ENCODE peak calls at places on chromosomes 16 and 17, in six cellular contexts. One of them, this sample, is unnamed.

GRCh38 chr17:45231481-45232116 is 9.9 kb downstream of the FMNL1 start:
- DNase-seq in mesothelial cell of epicardium: no peak
- DNase-seq in nephron progenitor cell: peak
- DNase-seq in thoracic aorta: no peak
- DNase-seq in activated CD8-positive, alpha-beta T cell treated with anti-CD3 and anti-CD28 coated beads for 36 hours: peak
- DNase-seq in HFF-Myc: no peak
- DNase-seq in this sample: no peak

GRCh38 chr16:83145297-83145696 is 518.5 kb downstream of the CDH13 start:
- DNase-seq in mesothelial cell of epicardium: no peak
- DNase-seq in nephron progenitor cell: no peak
- DNase-seq in thoracic aorta: no peak
- DNase-seq in activated CD8-positive, alpha-beta T cell treated with anti-CD3 and anti-CD28 coated beads for 36 hours: no peak
- DNase-seq in HFF-Myc: no peak
- DNase-seq in this sample: no peak

GRCh38 chr16:49539758-49540157 is 166.2 kb downstream of the C16orf78 start:
- DNase-seq in mesothelial cell of epicardium: no peak
- DNase-seq in nephron progenitor cell: no peak
- DNase-seq in thoracic aorta: no peak
- DNase-seq in activated CD8-positive, alpha-beta T cell treated with anti-CD3 and anti-CD28 coated beads for 36 hours: no peak
- DNase-seq in HFF-Myc: no peak
- DNase-seq in this sample: no peak

GRCh38 chr17:80779961-80780380 is 211.7 kb upstream of the CHMP6 start:
- DNase-seq in mesothelial cell of epicardium: no peak
- DNase-seq in nephron progenitor cell: no peak
- DNase-seq in thoracic aorta: no peak
- DNase-seq in activated CD8-positive, alpha-beta T cell treated with anti-CD3 and anti-CD28 coated beads for 36 hours: no peak
- DNase-seq in HFF-Myc: no peak
- DNase-seq in this sample: no peak

GRCh38 chr16:9647981-9648701 is 534.1 kb downstream of the GRIN2A start:
- DNase-seq in mesothelial cell of epicardium: no peak
- DNase-seq in nephron progenitor cell: no peak
- DNase-seq in thoracic aorta: no peak
- DNase-seq in activated CD8-positive, alpha-beta T cell treated with anti-CD3 and anti-CD28 coated beads for 36 hours: no peak
- DNase-seq in HFF-Myc: no peak
- DNase-seq in this sample: peak

GRCh38 chr17:39150795-39151679 is at the start of gene PLXDC1:
- DNase-seq in mesothelial cell of epicardium: no peak
- DNase-seq in nephron progenitor cell: peak
- DNase-seq in thoracic aorta: no peak
- DNase-seq in activated CD8-positive, alpha-beta T cell treated with anti-CD3 and anti-CD28 coated beads for 36 hours: no peak
- DNase-seq in HFF-Myc: no peak
- DNase-seq in this sample: no peak

GRCh38 chr16:67544329-67544841 is 15.8 kb downstream of the RIPOR1 start:
- DNase-seq in mesothelial cell of epicardium: no peak
- DNase-seq in nephron progenitor cell: no peak
- DNase-seq in thoracic aorta: no peak
- DNase-seq in activated CD8-positive, alpha-beta T cell treated with anti-CD3 and anti-CD28 coated beads for 36 hours: no peak
- DNase-seq in HFF-Myc: no peak
- DNase-seq in this sample: no peak

GRCh38 chr16:81444448-81445121 is at the start of gene CMIP:
- DNase-seq in mesothelial cell of epicardium: peak
- DNase-seq in nephron progenitor cell: peak
- DNase-seq in thoracic aorta: no peak
- DNase-seq in activated CD8-positive, alpha-beta T cell treated with anti-CD3 and anti-CD28 coated beads for 36 hours: peak
- DNase-seq in HFF-Myc: no peak
- DNase-seq in this sample: peak

GRCh38 chr17:57531648-57532486 is 213.2 kb downstream of the CCDC182 start:
- DNase-seq in mesothelial cell of epicardium: no peak
- DNase-seq in nephron progenitor cell: no peak
- DNase-seq in thoracic aorta: no peak
- DNase-seq in activated CD8-positive, alpha-beta T cell treated with anti-CD3 and anti-CD28 coated beads for 36 hours: peak
- DNase-seq in HFF-Myc: no peak
- DNase-seq in this sample: no peak

GRCh38 chr17:33436321-33436720 is 143.2 kb upstream of the ASIC2 start:
- DNase-seq in mesothelial cell of epicardium: no peak
- DNase-seq in nephron progenitor cell: no peak
- DNase-seq in thoracic aorta: no peak
- DNase-seq in activated CD8-positive, alpha-beta T cell treated with anti-CD3 and anti-CD28 coated beads for 36 hours: no peak
- DNase-seq in HFF-Myc: no peak
- DNase-seq in this sample: no peak

GRCh38 chr17:6435968-6436367 is 1.0 kb upstream of the AIPL1 start:
- DNase-seq in mesothelial cell of epicardium: no peak
- DNase-seq in nephron progenitor cell: peak
- DNase-seq in thoracic aorta: no peak
- DNase-seq in activated CD8-positive, alpha-beta T cell treated with anti-CD3 and anti-CD28 coated beads for 36 hours: peak
- DNase-seq in HFF-Myc: no peak
- DNase-seq in this sample: peak

GRCh38 chr16:72427001-72427785 is 255.2 kb upstream of the PMFBP1 start:
- DNase-seq in mesothelial cell of epicardium: no peak
- DNase-seq in nephron progenitor cell: no peak
- DNase-seq in thoracic aorta: no peak
- DNase-seq in activated CD8-positive, alpha-beta T cell treated with anti-CD3 and anti-CD28 coated beads for 36 hours: no peak
- DNase-seq in HFF-Myc: no peak
- DNase-seq in this sample: no peak

GRCh38 chr16:27924411-27925118 is 138.9 kb downstream of the GSG1L start:
- DNase-seq in mesothelial cell of epicardium: no peak
- DNase-seq in nephron progenitor cell: no peak
- DNase-seq in thoracic aorta: no peak
- DNase-seq in activated CD8-positive, alpha-beta T cell treated with anti-CD3 and anti-CD28 coated beads for 36 hours: no peak
- DNase-seq in HFF-Myc: no peak
- DNase-seq in this sample: no peak

GRCh38 chr17:13429201-13429600 is 172.5 kb downstream of the HS3ST3A1 start:
- DNase-seq in mesothelial cell of epicardium: no peak
- DNase-seq in nephron progenitor cell: peak
- DNase-seq in thoracic aorta: no peak
- DNase-seq in activated CD8-positive, alpha-beta T cell treated with anti-CD3 and anti-CD28 coated beads for 36 hours: no peak
- DNase-seq in HFF-Myc: peak
- DNase-seq in this sample: no peak

GRCh38 chr17:81436294-81436849 is 41.1 kb downstream of the BAHCC1 start:
- DNase-seq in mesothelial cell of epicardium: no peak
- DNase-seq in nephron progenitor cell: peak
- DNase-seq in thoracic aorta: no peak
- DNase-seq in activated CD8-positive, alpha-beta T cell treated with anti-CD3 and anti-CD28 coated beads for 36 hours: no peak
- DNase-seq in HFF-Myc: no peak
- DNase-seq in this sample: no peak

GRCh38 chr17:80296221-80296620 is 35.6 kb downstream of the RNF213 start:
- DNase-seq in mesothelial cell of epicardium: no peak
- DNase-seq in nephron progenitor cell: no peak
- DNase-seq in thoracic aorta: no peak
- DNase-seq in activated CD8-positive, alpha-beta T cell treated with anti-CD3 and anti-CD28 coated beads for 36 hours: no peak
- DNase-seq in HFF-Myc: no peak
- DNase-seq in this sample: no peak

GRCh38 chr17:34241062-34241461 is 14.0 kb upstream of the CCL2 start:
- DNase-seq in mesothelial cell of epicardium: no peak
- DNase-seq in nephron progenitor cell: no peak
- DNase-seq in thoracic aorta: no peak
- DNase-seq in activated CD8-positive, alpha-beta T cell treated with anti-CD3 and anti-CD28 coated beads for 36 hours: no peak
- DNase-seq in HFF-Myc: no peak
- DNase-seq in this sample: no peak

GRCh38 chr17:58643147-58643546 is 48.7 kb downstream of the TEX14 start:
- DNase-seq in mesothelial cell of epicardium: no peak
- DNase-seq in nephron progenitor cell: no peak
- DNase-seq in thoracic aorta: no peak
- DNase-seq in activated CD8-positive, alpha-beta T cell treated with anti-CD3 and anti-CD28 coated beads for 36 hours: no peak
- DNase-seq in HFF-Myc: no peak
- DNase-seq in this sample: no peak

GRCh38 chr17:49830605-49831004 is 17.3 kb downstream of the TAC4 start:
- DNase-seq in mesothelial cell of epicardium: no peak
- DNase-seq in nephron progenitor cell: no peak
- DNase-seq in thoracic aorta: no peak
- DNase-seq in activated CD8-positive, alpha-beta T cell treated with anti-CD3 and anti-CD28 coated beads for 36 hours: no peak
- DNase-seq in HFF-Myc: no peak
- DNase-seq in this sample: no peak

GRCh38 chr16:16141784-16142396 is 81.4 kb downstream of the ABCC6 start:
- DNase-seq in mesothelial cell of epicardium: no peak
- DNase-seq in nephron progenitor cell: no peak
- DNase-seq in thoracic aorta: no peak
- DNase-seq in activated CD8-positive, alpha-beta T cell treated with anti-CD3 and anti-CD28 coated beads for 36 hours: no peak
- DNase-seq in HFF-Myc: no peak
- DNase-seq in this sample: no peak

GRCh38 chr17:14552311-14552710 is 251.4 kb downstream of the HS3ST3B1 start:
- DNase-seq in mesothelial cell of epicardium: no peak
- DNase-seq in nephron progenitor cell: no peak
- DNase-seq in thoracic aorta: no peak
- DNase-seq in activated CD8-positive, alpha-beta T cell treated with anti-CD3 and anti-CD28 coated beads for 36 hours: no peak
- DNase-seq in HFF-Myc: no peak
- DNase-seq in this sample: no peak

GRCh38 chr16:88649924-88650748 is 717 bp downstream of the CYBA start:
- DNase-seq in mesothelial cell of epicardium: no peak
- DNase-seq in nephron progenitor cell: peak
- DNase-seq in thoracic aorta: no peak
- DNase-seq in activated CD8-positive, alpha-beta T cell treated with anti-CD3 and anti-CD28 coated beads for 36 hours: peak
- DNase-seq in HFF-Myc: no peak
- DNase-seq in this sample: no peak

GRCh38 chr16:57863434-57864160 is 61.3 kb upstream of the KIFC3 start:
- DNase-seq in mesothelial cell of epicardium: no peak
- DNase-seq in nephron progenitor cell: peak
- DNase-seq in thoracic aorta: peak
- DNase-seq in activated CD8-positive, alpha-beta T cell treated with anti-CD3 and anti-CD28 coated beads for 36 hours: no peak
- DNase-seq in HFF-Myc: peak
- DNase-seq in this sample: peak

GRCh38 chr17:80848449-80849102 is 143.1 kb upstream of the CHMP6 start:
- DNase-seq in mesothelial cell of epicardium: no peak
- DNase-seq in nephron progenitor cell: no peak
- DNase-seq in thoracic aorta: no peak
- DNase-seq in activated CD8-positive, alpha-beta T cell treated with anti-CD3 and anti-CD28 coated beads for 36 hours: no peak
- DNase-seq in HFF-Myc: no peak
- DNase-seq in this sample: no peak

GRCh38 chr17:38735161-38735997 is 5.2 kb downstream of the CISD3 start:
- DNase-seq in mesothelial cell of epicardium: peak
- DNase-seq in nephron progenitor cell: peak
- DNase-seq in thoracic aorta: no peak
- DNase-seq in activated CD8-positive, alpha-beta T cell treated with anti-CD3 and anti-CD28 coated beads for 36 hours: peak
- DNase-seq in HFF-Myc: no peak
- DNase-seq in this sample: peak

GRCh38 chr16:2468142-2468724 is 2.9 kb upstream of the NTN3 start:
- DNase-seq in mesothelial cell of epicardium: no peak
- DNase-seq in nephron progenitor cell: peak
- DNase-seq in thoracic aorta: no peak
- DNase-seq in activated CD8-positive, alpha-beta T cell treated with anti-CD3 and anti-CD28 coated beads for 36 hours: peak
- DNase-seq in HFF-Myc: no peak
- DNase-seq in this sample: no peak

GRCh38 chr17:17401271-17401781 is 75.5 kb upstream of the MED9 start:
- DNase-seq in mesothelial cell of epicardium: no peak
- DNase-seq in nephron progenitor cell: no peak
- DNase-seq in thoracic aorta: no peak
- DNase-seq in activated CD8-positive, alpha-beta T cell treated with anti-CD3 and anti-CD28 coated beads for 36 hours: peak
- DNase-seq in HFF-Myc: no peak
- DNase-seq in this sample: no peak
- TF ChIP-seq CTCF in mesothelial cell of epicardium: no peak
- TF ChIP-seq CTCF in nephron progenitor cell: no peak
- TF ChIP-seq CTCF in thoracic aorta: no peak
- TF ChIP-seq CTCF in activated CD8-positive, alpha-beta T cell treated with anti-CD3 and anti-CD28 coated beads for 36 hours: peak
- TF ChIP-seq CTCF in HFF-Myc: peak
- TF ChIP-seq CTCF in this sample: peak

GRCh38 chr16:65574311-65574966 is 452.6 kb upstream of the CDH11 start:
- DNase-seq in mesothelial cell of epicardium: no peak
- DNase-seq in nephron progenitor cell: no peak
- DNase-seq in thoracic aorta: no peak
- DNase-seq in activated CD8-positive, alpha-beta T cell treated with anti-CD3 and anti-CD28 coated beads for 36 hours: no peak
- DNase-seq in HFF-Myc: no peak
- DNase-seq in this sample: peak

GRCh38 chr16:65570261-65570660 is 448.4 kb upstream of the CDH11 start:
- DNase-seq in mesothelial cell of epicardium: no peak
- DNase-seq in nephron progenitor cell: no peak
- DNase-seq in thoracic aorta: no peak
- DNase-seq in activated CD8-positive, alpha-beta T cell treated with anti-CD3 and anti-CD28 coated beads for 36 hours: no peak
- DNase-seq in HFF-Myc: no peak
- DNase-seq in this sample: no peak

GRCh38 chr16:65576139-65576538 is 454.3 kb upstream of the CDH11 start:
- DNase-seq in mesothelial cell of epicardium: no peak
- DNase-seq in nephron progenitor cell: no peak
- DNase-seq in thoracic aorta: no peak
- DNase-seq in activated CD8-positive, alpha-beta T cell treated with anti-CD3 and anti-CD28 coated beads for 36 hours: no peak
- DNase-seq in HFF-Myc: no peak
- DNase-seq in this sample: no peak

GRCh38 chr16:65576631-65577030 is 454.8 kb upstream of the CDH11 start:
- DNase-seq in mesothelial cell of epicardium: no peak
- DNase-seq in nephron progenitor cell: no peak
- DNase-seq in thoracic aorta: no peak
- DNase-seq in activated CD8-positive, alpha-beta T cell treated with anti-CD3 and anti-CD28 coated beads for 36 hours: no peak
- DNase-seq in HFF-Myc: no peak
- DNase-seq in this sample: no peak

GRCh38 chr16:65572156-65572555 is 450.3 kb upstream of the CDH11 start:
- DNase-seq in mesothelial cell of epicardium: no peak
- DNase-seq in nephron progenitor cell: no peak
- DNase-seq in thoracic aorta: no peak
- DNase-seq in activated CD8-positive, alpha-beta T cell treated with anti-CD3 and anti-CD28 coated beads for 36 hours: no peak
- DNase-seq in HFF-Myc: peak
- DNase-seq in this sample: no peak
- TF ChIP-seq CTCF in mesothelial cell of epicardium: no peak
- TF ChIP-seq CTCF in nephron progenitor cell: no peak
- TF ChIP-seq CTCF in thoracic aorta: no peak
- TF ChIP-seq CTCF in activated CD8-positive, alpha-beta T cell treated with anti-CD3 and anti-CD28 coated beads for 36 hours: no peak
- TF ChIP-seq CTCF in HFF-Myc: no peak
- TF ChIP-seq CTCF in this sample: no peak

GRCh38 chr17:60248618-60249516 is 99.1 kb downstream of the CA4 start:
- DNase-seq in mesothelial cell of epicardium: no peak
- DNase-seq in nephron progenitor cell: no peak
- DNase-seq in thoracic aorta: no peak
- DNase-seq in activated CD8-positive, alpha-beta T cell treated with anti-CD3 and anti-CD28 coated beads for 36 hours: no peak
- DNase-seq in HFF-Myc: no peak
- DNase-seq in this sample: no peak
- TF ChIP-seq CTCF in mesothelial cell of epicardium: no peak
- TF ChIP-seq CTCF in nephron progenitor cell: no peak
- TF ChIP-seq CTCF in thoracic aorta: no peak
- TF ChIP-seq CTCF in activated CD8-positive, alpha-beta T cell treated with anti-CD3 and anti-CD28 coated beads for 36 hours: no peak
- TF ChIP-seq CTCF in HFF-Myc: no peak
- TF ChIP-seq CTCF in this sample: no peak

GRCh38 chr17:40615295-40615988 is 32.2 kb downstream of the SMARCE1 start:
- DNase-seq in mesothelial cell of epicardium: no peak
- DNase-seq in nephron progenitor cell: peak
- DNase-seq in thoracic aorta: no peak
- DNase-seq in activated CD8-positive, alpha-beta T cell treated with anti-CD3 and anti-CD28 coated beads for 36 hours: peak
- DNase-seq in HFF-Myc: no peak
- DNase-seq in this sample: no peak
- TF ChIP-seq CTCF in mesothelial cell of epicardium: no peak
- TF ChIP-seq CTCF in nephron progenitor cell: peak
- TF ChIP-seq CTCF in thoracic aorta: no peak
- TF ChIP-seq CTCF in activated CD8-positive, alpha-beta T cell treated with anti-CD3 and anti-CD28 coated beads for 36 hours: peak
- TF ChIP-seq CTCF in HFF-Myc: peak
- TF ChIP-seq CTCF in this sample: peak